ENCODE peak calls at places on chromosomes 3 and 15, in six cellular contexts. One of them, this sample, is unnamed.

GRCh38 chr15:29933043-29933442 is 110.8 kb upstream of the TJP1 start:
- DNase-seq in GM23338: no peak
- DNase-seq in activated CD4-positive, alpha-beta T cell treated with anti-CD3 and anti-CD28 coated beads, Interleukin-2, amount 50 U/mL, for 24 hours: no peak
- DNase-seq in fibroblast of pulmonary artery: no peak
- DNase-seq in AG04450: no peak
- DNase-seq in astrocyte of the spinal cord: no peak
- DNase-seq in this sample: no peak

GRCh38 chr3:134066539-134067310 is 37.0 kb upstream of the SLCO2A1 start:
- DNase-seq in fibroblast of pulmonary artery: peak
- DNase-seq in AG04450: no peak
- DNase-seq in GM23338: no peak
- DNase-seq in activated CD4-positive, alpha-beta T cell treated with anti-CD3 and anti-CD28 coated beads, Interleukin-2, amount 50 U/mL, for 24 hours: no peak
- DNase-seq in astrocyte of the spinal cord: no peak
- DNase-seq in this sample: no peak

GRCh38 chr3:171813897-171814460 is 3.7 kb upstream of the PLD1 start:
- DNase-seq in activated CD4-positive, alpha-beta T cell treated with anti-CD3 and anti-CD28 coated beads, Interleukin-2, amount 50 U/mL, for 24 hours: no peak
- DNase-seq in astrocyte of the spinal cord: no peak
- DNase-seq in AG04450: no peak
- DNase-seq in fibroblast of pulmonary artery: peak
- DNase-seq in GM23338: no peak
- DNase-seq in this sample: no peak

GRCh38 chr3:153209596-153209995 is 47.6 kb downstream of the RAP2B start:
- DNase-seq in astrocyte of the spinal cord: peak
- DNase-seq in fibroblast of pulmonary artery: peak
- DNase-seq in AG04450: no peak
- DNase-seq in GM23338: peak
- DNase-seq in activated CD4-positive, alpha-beta T cell treated with anti-CD3 and anti-CD28 coated beads, Interleukin-2, amount 50 U/mL, for 24 hours: no peak
- DNase-seq in this sample: peak

GRCh38 chr3:158792709-158793108 is 9.1 kb upstream of the MFSD1 start:
- DNase-seq in GM23338: no peak
- DNase-seq in astrocyte of the spinal cord: peak
- DNase-seq in AG04450: peak
- DNase-seq in fibroblast of pulmonary artery: peak
- DNase-seq in activated CD4-positive, alpha-beta T cell treated with anti-CD3 and anti-CD28 coated beads, Interleukin-2, amount 50 U/mL, for 24 hours: no peak
- DNase-seq in this sample: no peak

GRCh38 chr3:194322701-194323174 is 28.4 kb downstream of the CPN2 start:
- DNase-seq in AG04450: no peak
- DNase-seq in astrocyte of the spinal cord: peak
- DNase-seq in GM23338: no peak
- DNase-seq in activated CD4-positive, alpha-beta T cell treated with anti-CD3 and anti-CD28 coated beads, Interleukin-2, amount 50 U/mL, for 24 hours: no peak
- DNase-seq in fibroblast of pulmonary artery: peak
- DNase-seq in this sample: peak

GRCh38 chr15:90872481-90873184 is 4.2 kb downstream of the FURIN start:
- DNase-seq in GM23338: no peak
- DNase-seq in fibroblast of pulmonary artery: peak
- DNase-seq in astrocyte of the spinal cord: peak
- DNase-seq in activated CD4-positive, alpha-beta T cell treated with anti-CD3 and anti-CD28 coated beads, Interleukin-2, amount 50 U/mL, for 24 hours: no peak
- DNase-seq in AG04450: peak
- DNase-seq in this sample: peak

GRCh38 chr3:29427266-29428103 is 146.6 kb downstream of the RBMS3 start:
- DNase-seq in fibroblast of pulmonary artery: no peak
- DNase-seq in AG04450: no peak
- DNase-seq in GM23338: no peak
- DNase-seq in astrocyte of the spinal cord: no peak
- DNase-seq in activated CD4-positive, alpha-beta T cell treated with anti-CD3 and anti-CD28 coated beads, Interleukin-2, amount 50 U/mL, for 24 hours: no peak
- DNase-seq in this sample: no peak

GRCh38 chr3:52775877-52776276 is 1.5 kb upstream of the ITIH1 start:
- DNase-seq in AG04450: no peak
- DNase-seq in activated CD4-positive, alpha-beta T cell treated with anti-CD3 and anti-CD28 coated beads, Interleukin-2, amount 50 U/mL, for 24 hours: no peak
- DNase-seq in astrocyte of the spinal cord: no peak
- DNase-seq in GM23338: no peak
- DNase-seq in fibroblast of pulmonary artery: no peak
- DNase-seq in this sample: no peak

This sample was measured in kidney glomerular epithelial cell.